ENCODE peak calls at places on chromosomes 13 and 19, in six cellular contexts. U is colonic mucosa; P is Peyer's patch; R is CD8-positive, alpha-beta T cell; W is A673; N is thoracic aorta. F is an unnamed sample.

GRCh38 chr13:98988782-98989181 is 10.9 kb upstream of the DOCK9 start:
- DNase-seq in U (no peak), P (no peak), R (no peak), W (no peak), N (no peak), F (no peak)

GRCh38 chr19:28873301-28873700 is 339.6 kb downstream of the UQCRFS1 start:
- DNase-seq in U (no peak), P (no peak), R (no peak), W (no peak), N (no peak), F (no peak)

GRCh38 chr13:41746259-41746658 is 214.7 kb downstream of the VWA8 start:
- DNase-seq in U (no peak), P (no peak), R (no peak), W (peak; percentile 6), N (no peak), F (no peak)

GRCh38 chr19:35292986-35293732 is 1.2 kb downstream of the MAG start:
- DNase-seq in U (no peak), P (no peak), R (no peak), W (no peak), N (no peak), F (no peak)

GRCh38 chr19:4318460-4318859 is 14.1 kb downstream of the FSD1 start:
- DNase-seq in U (no peak), P (no peak), R (no peak), W (no peak), N (no peak), F (no peak)

GRCh38 chr19:52935434-52935833 is 12.2 kb upstream of the ZNF888 start:
- DNase-seq in U (no peak), P (no peak), R (no peak), W (no peak), N (no peak), F (no peak)

GRCh38 chr13:43573361-43573740 is 213.4 kb downstream of the ENOX1 start:
- DNase-seq in U (no peak), P (no peak), R (no peak), W (peak; percentile 66), N (no peak), F (no peak)

GRCh38 chr19:47819841-47820244 is 1.9 kb upstream of the CRX start:
- DNase-seq in U (no peak), P (no peak), R (no peak), W (no peak), N (no peak), F (peak; percentile 12)

GRCh38 chr19:52516191-52516590 is 11.3 kb upstream of the ZNF808 start:
- DNase-seq in U (no peak), P (no peak), R (no peak), W (no peak), N (no peak), F (no peak)

GRCh38 chr13:51444922-51445321 is 7.9 kb downstream of the INTS6 start:
- DNase-seq in U (no peak), P (no peak), R (no peak), W (peak; percentile 67), N (no peak), F (no peak)

GRCh38 chr13:50015263-50015662 is at the start of gene KCNRG:
- DNase-seq in U (no peak), P (no peak), R (no peak), W (no peak), N (no peak), F (no peak)

GRCh38 chr19:40445945-40446784 is 2.0 kb upstream of the SERTAD3 start:
- DNase-seq in U (peak; percentile 88), P (no peak), R (no peak), W (peak; percentile 30), N (no peak), F (no peak)

GRCh38 chr19:4573682-4574081 is 14.2 kb upstream of the SEMA6B start:
- DNase-seq in U (no peak), P (no peak), R (no peak), W (no peak), N (no peak), F (no peak)

GRCh38 chr19:52171321-52172169 is at the start of gene ZNF836:
- DNase-seq in U (peak; percentile 96), P (peak; percentile 95), R (peak; percentile 94), W (peak; percentile 77), N (peak; percentile 60), F (peak; percentile 90)

GRCh38 chr13:48858523-48858922 is 117.2 kb upstream of the FNDC3A start:
- DNase-seq in U (no peak), P (no peak), R (no peak), W (no peak), N (no peak), F (no peak)

GRCh38 chr13:90416519-90416918 is 931.0 kb upstream of the MIR17HG start:
- DNase-seq in U (no peak), P (no peak), R (no peak), W (peak; percentile 76), N (no peak), F (no peak)

GRCh38 chr13:99959538-99960230 is 11.9 kb downstream of the ZIC5 start:
- DNase-seq in U (no peak), P (no peak), R (peak; percentile 49), W (no peak), N (no peak), F (no peak)

GRCh38 chr19:36417752-36418286 is 625 bp downstream of the ZFP82 start:
- DNase-seq in U (peak; percentile 16), P (no peak), R (no peak), W (no peak), N (no peak), F (peak; percentile 40)

GRCh38 chr19:2035590-2035991 is 15.5 kb downstream of the MKNK2 start:
- DNase-seq in U (no peak), P (no peak), R (no peak), W (no peak), N (no peak), F (no peak)
- H3K4me1 ChIP-seq in U (peaks cover 9% of the 10 kb centered on the region), P (peaks cover 41% of the 10 kb centered on the region), R (peaks cover 42% of the 10 kb centered on the region), W (peaks cover 20% of the 10 kb centered on the region), N (peaks cover 26% of the 10 kb centered on the region), F (peaks cover 11% of the 10 kb centered on the region)

DNA sequence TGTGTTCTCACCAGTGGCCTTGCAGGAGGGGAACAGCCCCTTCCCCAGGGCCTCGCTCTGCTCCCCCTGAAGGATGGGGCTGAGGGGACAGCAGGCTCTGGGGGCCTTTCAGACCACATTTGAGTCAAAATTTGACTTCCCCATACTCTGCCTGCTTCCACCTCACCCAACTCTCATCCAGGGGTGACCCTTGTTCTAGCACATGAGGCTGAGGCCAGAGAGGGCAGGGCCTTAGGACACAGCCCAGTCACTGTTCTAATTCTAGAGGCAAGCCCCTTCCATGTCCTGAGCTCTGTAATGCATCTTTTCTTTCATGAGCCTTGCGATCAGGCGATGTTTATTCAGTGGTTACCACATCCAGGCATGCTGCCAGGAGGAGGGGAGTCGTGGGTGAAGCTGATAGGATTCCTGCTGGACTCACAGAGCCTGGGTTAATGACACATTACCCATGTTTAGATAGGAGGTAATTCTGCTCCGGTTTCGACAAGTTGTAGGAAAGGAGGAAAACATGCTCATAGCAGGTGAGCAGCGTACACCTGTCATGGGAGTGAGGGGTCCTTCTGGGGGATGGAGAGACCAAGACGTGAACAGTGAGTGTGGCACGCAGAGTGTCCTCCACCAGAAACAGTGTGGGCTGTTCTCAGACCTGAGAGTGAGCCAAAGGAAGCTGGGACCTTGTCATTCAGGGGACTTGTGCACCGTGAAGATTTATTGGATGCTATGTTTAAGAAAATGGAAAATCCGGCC is 9.3 kb downstream of the RPS9 start:
- DNase-seq in U (peak; percentile 97), P (peak; percentile 56), R (no peak), W (peak; percentile 94), N (peak; percentile 65), F (no peak)
- H3K4me1 ChIP-seq in U (peaks cover 23% of the 10 kb centered on the region), P (peaks cover 51% of the 10 kb centered on the region), R (peaks cover 60% of the 10 kb centered on the region), W (peaks cover 23% of the 10 kb centered on the region), N (peaks cover 25% of the 10 kb centered on the region), F (peaks cover 30% of the 10 kb centered on the region)

GRCh38 chr13:112990783-112991182 is 21.8 kb downstream of the MCF2L start:
- DNase-seq in U (peak; percentile 87), P (no peak), R (no peak), W (no peak), N (no peak), F (no peak)
- H3K4me1 ChIP-seq in U (peaks cover 13% of the 10 kb centered on the region), P (peaks cover 5% of the 10 kb centered on the region), R (no peaks in the 10 kb centered on the region), W (no peaks in the 10 kb centered on the region), N (no peaks in the 10 kb centered on the region), F (no peaks in the 10 kb centered on the region)

GRCh38 chr19:38834590-38834989 is 3.0 kb upstream of the ECH1 start:
- DNase-seq in U (no peak), P (no peak), R (no peak), W (no peak), N (no peak), F (no peak)
- H3K4me1 ChIP-seq in U (no peaks in the 10 kb centered on the region), P (peaks cover 26% of the 10 kb centered on the region), R (peaks cover 22% of the 10 kb centered on the region), W (peaks cover 12% of the 10 kb centered on the region), N (peaks cover 57% of the 10 kb centered on the region), F (peaks cover 17% of the 10 kb centered on the region)

GRCh38 chr19:6239871-6240676 is 39.7 kb downstream of the MLLT1 start:
- DNase-seq in U (no peak), P (no peak), R (no peak), W (no peak), N (no peak), F (no peak)

GRCh38 chr19:6239401-6239844 is 40.4 kb downstream of the MLLT1 start:
- DNase-seq in U (no peak), P (no peak), R (no peak), W (no peak), N (no peak), F (no peak)

GRCh38 chr19:6238643-6239281 is 41.0 kb downstream of the MLLT1 start:
- DNase-seq in U (no peak), P (no peak), R (no peak), W (no peak), N (no peak), F (no peak)

GRCh38 chr19:6236310-6237291 is 43.2 kb downstream of the MLLT1 start:
- DNase-seq in U (peak; percentile 64), P (no peak), R (no peak), W (no peak), N (no peak), F (no peak)

GRCh38 chr19:6238256-6238642 is 41.5 kb downstream of the MLLT1 start:
- DNase-seq in U (no peak), P (no peak), R (no peak), W (no peak), N (no peak), F (no peak)
- H3K4me1 ChIP-seq in U (no peaks in the 10 kb centered on the region), P (peaks cover 38% of the 10 kb centered on the region), R (peaks cover 14% of the 10 kb centered on the region), W (peaks cover 17% of the 10 kb centered on the region), N (peaks cover 64% of the 10 kb centered on the region), F (peaks cover 3% of the 10 kb centered on the region)

DNA sequence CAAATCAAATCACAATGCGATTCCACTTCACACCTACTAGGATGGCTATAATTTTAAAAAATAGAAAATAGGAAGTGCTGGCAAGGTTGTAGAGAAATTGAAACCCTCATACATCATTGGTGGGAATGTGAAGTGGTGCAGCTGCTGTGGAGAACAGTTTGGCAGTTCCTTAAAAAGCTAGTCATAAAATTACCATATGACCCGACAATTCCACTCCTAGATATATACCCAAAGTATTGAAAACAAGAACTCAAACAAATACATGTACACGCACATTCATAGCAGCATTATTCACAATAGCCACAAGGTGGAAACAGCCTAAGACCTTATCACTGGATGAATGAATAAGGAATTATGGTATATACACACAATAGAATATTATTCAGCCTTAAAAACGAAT is 12.0 kb downstream of the HMGB1 start:
- DNase-seq in U (no peak), P (no peak), R (no peak), W (peak; percentile 52), N (no peak), F (peak; percentile 60)
- H3K4me1 ChIP-seq in U (no peaks in the 10 kb centered on the region), P (no peaks in the 10 kb centered on the region), R (no peaks in the 10 kb centered on the region), W (peaks cover 13% of the 10 kb centered on the region), N (peaks cover 11% of the 10 kb centered on the region), F (peaks cover 67% of the 10 kb centered on the region)

GRCh38 chr13:110521946-110522345 is 39.6 kb downstream of the RAB20 start:
- DNase-seq in U (no peak), P (no peak), R (no peak), W (peak; percentile 19), N (no peak), F (no peak)
- H3K4me1 ChIP-seq in U (peaks cover 25% of the 10 kb centered on the region), P (peaks cover 97% of the 10 kb centered on the region), R (peaks cover 20% of the 10 kb centered on the region), W (no peaks in the 10 kb centered on the region), N (peaks cover 98% of the 10 kb centered on the region), F (no peaks in the 10 kb centered on the region)